ENCODE peak calls at places on chromosome 1, in six cellular contexts. K, N, X, P, U and B are unnamed samples.
A peak's percentile ranks its signal among the peaks of the same experiment; 100 is the strongest.

GRCh38 chr1:189775343-189775742 is 702.3 kb downstream of the BRINP3 start:
- DNase-seq in N (no peak), X (peak; percentile 78), K (peak; percentile 62), P (no peak), U (no peak), B (peak; percentile 76)

GRCh38 chr1:84847253-84848247 is 45.5 kb downstream of the LPAR3 start:
- DNase-seq in U (no peak), K (peak; percentile 98), X (peak; percentile 89), P (peak; percentile 68), N (peak; percentile 80), B (peak; percentile 99)

GRCh38 chr1:102191723-102192122 is 195.0 kb upstream of the OLFM3 start:
- DNase-seq in U (no peak), N (no peak), X (no peak), P (no peak), K (peak; percentile 59), B (peak; percentile 5)

GRCh38 chr1:156409424-156409823 is 40.4 kb downstream of the RHBG start:
- DNase-seq in X (no peak), K (no peak), N (no peak), P (no peak), U (no peak), B (no peak)

GRCh38 chr1:233735331-233735730 is 121.4 kb downstream of the KCNK1 start:
- DNase-seq in N (no peak), X (no peak), K (no peak), P (no peak), U (no peak), B (no peak)

GRCh38 chr1:18938008-18938706 is 18.3 kb downstream of the IFFO2 start:
- DNase-seq in U (no peak), X (no peak), K (no peak), P (no peak), N (no peak), B (no peak)

GRCh38 chr1:114716304-114717158 is at the start of gene NRAS:
- DNase-seq in K (peak; percentile 65), N (peak; percentile 96), P (peak; percentile 92), U (peak; percentile 91), X (peak; percentile 69), B (peak; percentile 79)

GRCh38 chr1:169368406-169368769 is 393 bp downstream of the BLZF1 start:
- DNase-seq in K (peak; percentile 32), N (no peak), X (no peak), U (peak; percentile 5), P (peak; percentile 14), B (no peak)

GRCh38 chr1:232982238-232982944 is 32.0 kb downstream of the NTPCR start:
- DNase-seq in U (no peak), K (peak; percentile 44), P (no peak), X (no peak), N (no peak), B (peak; percentile 32)

GRCh38 chr1:116574581-116575291 is 3.9 kb upstream of the CD58 start:
- DNase-seq in N (peak; percentile 66), P (peak; percentile 70), U (no peak), K (peak; percentile 88), X (no peak), B (peak; percentile 54)

GRCh38 chr1:172902861-172903381 is 147.8 kb downstream of the TNFSF18 start:
- DNase-seq in U (no peak), K (peak; percentile 98), P (no peak), N (no peak), X (no peak), B (peak; percentile 49)

GRCh38 chr1:179141592-179142244 is 59.8 kb downstream of the TOR3A start:
- DNase-seq in X (peak; percentile 55), P (no peak), N (no peak), U (no peak), K (peak; percentile 56), B (no peak)

GRCh38 chr1:17502326-17502778 is 37.1 kb upstream of the ARHGEF10L start:
- DNase-seq in X (peak; percentile 65), N (peak; percentile 89), K (peak; percentile 83), P (peak; percentile 89), U (no peak), B (peak; percentile 63)

GRCh38 chr1:58618303-58618702 is 41.3 kb upstream of the TACSTD2 start:
- DNase-seq in P (peak; percentile 81), N (no peak), U (no peak), K (peak; percentile 91), X (peak; percentile 54), B (peak; percentile 45)

GRCh38 chr1:9573723-9574122 is 15.0 kb upstream of the TMEM201 start:
- DNase-seq in K (peak; percentile 35), U (no peak), N (no peak), P (no peak), X (no peak), B (no peak)

GRCh38 chr1:54887665-54888071 is 673 bp upstream of the DHCR24 start:
- DNase-seq in P (peak; percentile 48), U (no peak), N (no peak), X (no peak), K (no peak), B (no peak)

GRCh38 chr1:78334952-78335351 is 155.8 kb upstream of the PTGFR start:
- DNase-seq in X (no peak), P (no peak), K (no peak), N (no peak), U (no peak), B (no peak)

GRCh38 chr1:86703696-86704455 is 500 bp upstream of the SH3GLB1 start:
- DNase-seq in X (no peak), U (no peak), P (peak; percentile 27), K (no peak), N (no peak), B (no peak)

GRCh38 chr1:109024651-109025050 is 17.3 kb downstream of the WDR47 start:
- DNase-seq in K (no peak), P (no peak), X (no peak), N (no peak), U (no peak), B (no peak)

GRCh38 chr1:187624812-187625542 is 796.2 kb downstream of the PLA2G4A start:
- DNase-seq in P (no peak), U (no peak), K (no peak), N (no peak), X (no peak), B (no peak)

GRCh38 chr1:165415068-165415467 is 29.9 kb downstream of the RXRG start:
- DNase-seq in U (no peak), K (no peak), N (no peak), X (no peak), P (no peak), B (no peak)

GRCh38 chr1:233487415-233487814 is 126.5 kb upstream of the KCNK1 start:
- DNase-seq in K (no peak), X (no peak), N (no peak), U (no peak), P (no peak), B (no peak)

GRCh38 chr1:149916927-149917310 is 725 bp downstream of the SV2A start:
- DNase-seq in K (no peak), N (no peak), P (no peak), X (no peak), U (no peak), B (no peak)

GRCh38 chr1:203791498-203791897 is 3.9 kb upstream of the ZBED6 start:
- DNase-seq in U (no peak), N (no peak), P (no peak), X (no peak), K (no peak), B (no peak)

GRCh38 chr1:117146570-117147340 is 25.2 kb upstream of the TRIM45 start:
- DNase-seq in N (no peak), U (no peak), P (no peak), K (peak; percentile 94), X (peak; percentile 81), B (peak; percentile 85)

GRCh38 chr1:48492392-48492791 is 20.4 kb upstream of the SPATA6 start:
- DNase-seq in X (no peak), P (no peak), N (no peak), U (no peak), K (no peak), B (no peak)

GRCh38 chr1:155012052-155012546 is 9.5 kb downstream of the ZBTB7B start:
- DNase-seq in K (no peak), P (peak; percentile 85), U (no peak), X (no peak), N (peak; percentile 80), B (no peak)

GRCh38 chr1:181104790-181105133 is 16.3 kb downstream of the IER5 start:
- DNase-seq in K (no peak), U (peak; percentile 13), X (no peak), N (peak; percentile 59), P (no peak), B (no peak)
- TF ChIP-seq CTCF in K (no peak), U (no peak), X (peak; percentile 21), N (peak; percentile 5), P (no peak), B (no peak)

GRCh38 chr1:39569034-39569433 is 7.6 kb downstream of the PABPC4 start:
- DNase-seq in N (no peak), U (no peak), K (no peak), X (no peak), P (no peak), B (no peak)

GRCh38 chr1:39566441-39567137 is 10.0 kb downstream of the PABPC4 start:
- DNase-seq in X (no peak), K (no peak), P (no peak), N (no peak), U (no peak), B (no peak)

GRCh38 chr1:39567302-39567701 is 9.3 kb downstream of the PABPC4 start:
- DNase-seq in X (no peak), U (no peak), P (no peak), K (no peak), N (no peak), B (no peak)

GRCh38 chr1:39570477-39571177 is 6.0 kb downstream of the PABPC4 start:
- DNase-seq in K (no peak), U (no peak), X (no peak), N (no peak), P (no peak), B (no peak)

GRCh38 chr1:39568208-39568607 is 8.4 kb downstream of the PABPC4 start:
- DNase-seq in N (no peak), P (no peak), X (no peak), K (no peak), U (no peak), B (no peak)
- H3K4me3 ChIP-seq in N (no peak overlapping the region), P (no peak overlapping the region), X (no peak overlapping the region), K (no peak overlapping the region), U (no peak overlapping the region), B (no peak overlapping the region)

DNA sequence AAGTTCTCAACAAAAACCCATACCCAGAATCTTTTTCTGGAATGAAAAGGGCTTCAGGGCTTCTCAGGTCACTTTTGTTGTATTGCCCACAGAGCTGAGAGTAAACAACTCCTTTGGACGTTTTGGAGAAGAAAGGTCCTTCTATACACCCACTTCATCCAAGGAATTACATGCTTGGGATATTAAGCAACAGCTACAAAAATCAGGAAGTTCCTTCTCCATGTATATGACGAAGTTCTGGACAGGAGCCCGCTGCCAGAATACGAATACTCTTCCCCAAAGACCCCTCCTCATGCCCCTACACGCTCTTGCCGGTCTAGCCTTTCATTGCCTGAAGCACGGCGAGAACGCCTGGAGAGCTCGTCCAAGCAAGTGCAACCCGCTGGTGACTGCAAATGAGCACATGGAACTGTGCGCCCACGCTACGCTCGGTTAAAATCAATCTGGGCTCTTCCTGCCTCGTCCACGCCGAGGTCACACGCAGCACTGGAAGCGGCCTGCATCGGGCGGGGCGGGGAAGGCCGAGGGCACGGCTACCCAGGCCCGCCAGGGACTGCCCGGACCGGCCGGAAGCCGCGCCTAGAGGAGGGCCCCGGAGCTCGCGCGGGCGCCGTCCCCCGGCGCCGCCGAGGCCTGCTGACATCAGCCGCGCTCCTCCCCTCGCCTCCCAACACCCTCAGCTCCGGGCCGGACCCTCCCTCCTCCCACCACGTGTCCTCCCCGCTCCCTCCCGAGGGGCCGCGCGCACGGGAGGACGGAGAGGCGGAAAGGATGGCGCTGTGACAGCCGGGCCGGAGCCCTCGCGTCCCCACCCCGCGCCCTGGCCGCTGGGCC is at the start of gene POGK:
- DNase-seq in X (peak; percentile 46), U (peak; percentile 56), P (peak; percentile 87), K (peak; percentile 91), N (peak; percentile 96), B (peak; percentile 48)
- TF ChIP-seq CTCF in X (no peak), U (no peak), P (no peak), K (no peak), N (peak; percentile 11), B (no peak)

GRCh38 chr1:31181515-31182343 is 58.0 kb downstream of the NKAIN1 start:
- DNase-seq in U (no peak), P (peak; percentile 19), N (peak; percentile 61), K (peak; percentile 51), X (no peak), B (no peak)
- H3K4me3 ChIP-seq in U (no peak overlapping the region), P (no peak overlapping the region), N (peak overlapping the region; percentile 21), K (no peak overlapping the region), X (peak overlapping the region; percentile 20), B (no peak overlapping the region)